ENCODE peak calls at places on chromosomes 6 and 20, in nine cellular contexts. M is HCT116, P is psoas muscle, J is mammary epithelial cell, K is pancreas, X is A549, U is body of pancreas, B is OCI-LY7, V is left ventricle myocardium inferior. Z is an unnamed sample. For H3K4me1 and H3K9me3, the result is how much of the 10 kb centered on the place peaks cover.

GRCh38 chr6:120111001-120111400 is 761.4 kb upstream of the MAN1A1 start:
- DNase-seq in U (no peak), X (no peak), P (no peak), K (no peak), M (no peak), V (no peak), B (no peak), J (no peak), Z (no peak)

GRCh38 chr20:50052952-50053789 is 59.8 kb downstream of the UBE2V1 start:
- DNase-seq in X (no peak), B (no peak), M (no peak), P (no peak), U (no peak), K (no peak), V (no peak), J (no peak), Z (no peak)

GRCh38 chr6:41201784-41202181 is 834 bp upstream of the TREML2 start:
- DNase-seq in M (no peak), X (no peak), V (no peak), B (peak), J (no peak), U (no peak), K (no peak), P (no peak), Z (no peak)

GRCh38 chr20:7029005-7029404 is 261.5 kb downstream of the BMP2 start:
- DNase-seq in V (no peak), K (no peak), P (no peak), J (no peak), M (no peak), B (no peak), U (no peak), X (no peak), Z (no peak)

GRCh38 chr6:11428895-11429294 is 108.7 kb upstream of the TMEM170B start:
- DNase-seq in U (no peak), J (no peak), V (no peak), P (no peak), B (peak), M (no peak), X (peak), K (no peak), Z (peak)

GRCh38 chr6:166998256-166999144 is 697 bp upstream of the CEP43 start:
- DNase-seq in J (peak), K (peak), X (peak), V (peak), M (no peak), P (peak), B (no peak), U (peak), Z (peak)

GRCh38 chr6:45882671-45883070 is 133.0 kb downstream of the CLIC5 start:
- DNase-seq in M (no peak), J (no peak), K (no peak), B (no peak), P (no peak), X (no peak), V (no peak), U (no peak), Z (no peak)

GRCh38 chr6:13953061-13953705 is 28.4 kb downstream of the RNF182 start:
- DNase-seq in U (no peak), K (no peak), M (peak), V (no peak), P (no peak), J (peak), X (peak), B (no peak), Z (no peak)

GRCh38 chr6:11218077-11218392 is 14.4 kb downstream of the NEDD9 start:
- DNase-seq in J (no peak), X (peak), P (no peak), B (no peak), U (no peak), K (no peak), M (no peak), V (no peak), Z (no peak)

GRCh38 chr6:166361080-166361429 is 18.7 kb upstream of the SFT2D1 start:
- DNase-seq in M (no peak), K (no peak), V (peak), J (peak), U (no peak), P (peak), X (no peak), B (no peak), Z (no peak)

GRCh38 chr6:118894425-118895240 is 681 bp downstream of the ASF1A start:
- DNase-seq in B (peak), K (peak), M (no peak), V (peak), J (peak), X (peak), U (peak), P (peak), Z (peak)
- H3K4me1 ChIP-seq in B (half or more), K (under half), M (under half), V (half or more), J (under half), X (under half), U (under half), P (under half), Z (under half)

GRCh38 chr6:132498638-132499037 is 14.3 kb downstream of the STX7 start:
- DNase-seq in M (no peak), V (no peak), K (no peak), B (peak), J (no peak), P (no peak), U (no peak), X (no peak), Z (no peak)
- H3K9me3 ChIP-seq in M (under half), V (under half), K (under half), B (under half), J (under half), P (under half), U (under half), X (under half), Z (under half)

GRCh38 chr20:53867741-53868351 is 202.5 kb downstream of the BCAS1 start:
- DNase-seq in X (no peak), K (no peak), U (no peak), J (peak), M (no peak), P (no peak), B (peak), V (no peak), Z (no peak)

GRCh38 chr20:53870426-53871199 is 199.8 kb downstream of the BCAS1 start:
- DNase-seq in M (no peak), U (no peak), B (peak), X (no peak), V (no peak), K (no peak), P (no peak), J (no peak), Z (no peak)

GRCh38 chr20:53872081-53872541 is 198.3 kb downstream of the BCAS1 start:
- DNase-seq in K (no peak), B (peak), V (no peak), J (no peak), P (no peak), X (no peak), U (no peak), M (no peak), Z (peak)

GRCh38 chr20:53871541-53871940 is 198.9 kb downstream of the BCAS1 start:
- DNase-seq in U (no peak), P (no peak), V (no peak), K (no peak), B (no peak), X (no peak), J (no peak), M (no peak), Z (no peak)

GRCh38 chr20:53869466-53870258 is 200.7 kb downstream of the BCAS1 start:
- DNase-seq in K (peak), V (no peak), J (peak), U (peak), B (peak), X (peak), M (peak), P (peak), Z (peak)
- H3K4me3 ChIP-seq in K (no peak), V (peak), J (no peak), U (no peak), B (peak), X (no peak), M (no peak), P (no peak), Z (peak)

GRCh38 chr20:22373164-22373895 is 211.0 kb downstream of the FOXA2 start:
- DNase-seq in M (no peak), U (no peak), V (no peak), X (no peak), K (no peak), J (no peak), P (no peak), B (no peak), Z (no peak)

GRCh38 chr20:22370137-22370536 is 214.2 kb downstream of the FOXA2 start:
- DNase-seq in M (no peak), V (no peak), X (no peak), K (no peak), P (no peak), U (no peak), B (no peak), J (no peak), Z (no peak)

GRCh38 chr20:22371843-22372242 is 212.5 kb downstream of the FOXA2 start:
- DNase-seq in M (no peak), P (no peak), K (no peak), J (no peak), B (peak), V (no peak), X (no peak), U (no peak), Z (no peak)

GRCh38 chr20:22374678-22375590 is 209.4 kb downstream of the FOXA2 start:
- DNase-seq in J (peak), B (peak), X (no peak), V (no peak), P (no peak), M (no peak), K (no peak), U (no peak), Z (no peak)

DNA sequence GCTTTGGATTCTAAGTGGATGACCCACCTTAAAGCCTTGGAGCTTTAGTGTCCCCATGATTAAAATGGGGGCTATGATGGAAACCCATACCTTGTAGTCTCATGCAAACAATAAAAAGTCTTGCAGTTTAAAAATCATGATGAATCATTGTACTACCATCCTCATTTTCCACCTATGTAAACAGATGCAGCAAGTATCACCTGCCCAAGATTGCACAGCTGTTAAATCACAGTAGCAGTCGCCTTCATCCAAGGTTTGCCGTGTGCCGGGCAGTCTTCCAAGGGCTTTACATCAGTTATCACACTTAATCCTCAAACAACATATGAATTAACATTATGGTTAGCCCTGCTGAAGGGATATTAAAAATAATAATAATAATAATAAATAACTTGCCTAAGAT is 210.3 kb downstream of the FOXA2 start:
- DNase-seq in V (no peak), K (no peak), U (no peak), M (no peak), B (no peak), J (peak), X (no peak), P (no peak), Z (no peak)
- H3K4me1 ChIP-seq in V (under half), K (under half), U (under half), M (half or more), B (under half), J (under half), X (half or more), P (under half), Z (under half)

GRCh38 chr6:125571207-125571740 is 178.2 kb upstream of the HEY2 start:
- DNase-seq in M (no peak), V (no peak), P (no peak), B (no peak), U (no peak), X (no peak), K (no peak), J (no peak), Z (no peak)
- H3K9me3 ChIP-seq in M (under half), V (under half), P (under half), B (under half), U (under half), X (under half), K (under half), J (under half), Z (under half)

GRCh38 chr6:73299171-73300073 is 36.4 kb upstream of the KHDC1 start:
- DNase-seq in X (no peak), B (no peak), P (no peak), V (peak), K (no peak), U (no peak), J (no peak), M (no peak), Z (no peak)
- H3K4me3 ChIP-seq in X (no peak), B (no peak), P (peak), V (peak), K (no peak), U (no peak), J (no peak), M (no peak), Z (peak)

GRCh38 chr6:3423439-3424184 is 33.2 kb downstream of the SLC22A23 start:
- DNase-seq in P (no peak), J (no peak), U (no peak), V (no peak), M (no peak), K (no peak), B (no peak), X (no peak), Z (no peak)
- H3K4me1 ChIP-seq in P (half or more), J (under half), U (under half), V (under half), M (under half), K (under half), B (under half), X (half or more), Z (under half)

DNA sequence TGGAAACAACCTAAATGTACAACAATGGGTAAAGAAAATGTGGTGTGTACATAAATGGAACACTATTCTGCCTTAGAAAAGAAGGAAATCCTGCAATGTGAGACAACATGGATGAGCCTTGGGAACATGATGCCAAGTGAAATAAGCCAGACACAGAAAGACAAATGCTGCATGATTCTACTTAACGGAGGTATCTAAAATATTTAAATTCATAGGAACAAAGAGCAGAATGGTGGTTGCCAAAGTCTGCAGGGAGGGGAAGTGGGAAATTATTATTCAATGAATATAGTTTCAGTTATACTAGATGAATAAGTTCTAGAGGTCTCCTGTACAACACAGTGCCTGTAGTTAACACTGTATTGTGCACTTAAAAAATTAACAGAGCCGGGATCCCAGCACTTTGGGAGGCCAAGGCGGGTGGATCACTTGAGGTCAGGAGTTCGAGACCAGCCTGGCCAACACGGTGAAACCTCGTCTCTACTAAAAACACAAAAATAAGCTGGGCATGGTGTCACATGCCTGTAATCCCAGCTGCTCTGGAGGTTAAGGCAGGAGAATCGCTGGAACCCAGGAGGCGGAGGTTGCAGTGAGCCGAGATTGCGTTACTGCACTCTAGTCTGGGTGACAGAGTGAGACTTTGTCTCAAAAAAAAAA is 71.4 kb upstream of the SNX9 start:
- DNase-seq in V (no peak), K (no peak), P (no peak), X (no peak), M (no peak), U (no peak), B (no peak), J (no peak), Z (no peak)
- H3K9me3 ChIP-seq in V (under half), K (under half), P (under half), X (under half), M (under half), U (under half), B (under half), J (under half), Z (under half)

GRCh38 chr6:37241131-37241530 is 16.4 kb upstream of the TBC1D22B start:
- DNase-seq in P (no peak), M (no peak), J (no peak), K (no peak), V (no peak), X (no peak), U (no peak), B (no peak), Z (no peak)

GRCh38 chr6:37242042-37242428 is 15.5 kb upstream of the TBC1D22B start:
- DNase-seq in B (no peak), U (no peak), X (no peak), J (no peak), K (no peak), P (no peak), M (no peak), V (no peak), Z (no peak)

GRCh38 chr6:37243131-37243815 is 14.3 kb upstream of the TBC1D22B start:
- DNase-seq in K (no peak), J (no peak), B (no peak), V (no peak), M (no peak), P (no peak), X (no peak), U (no peak), Z (no peak)

GRCh38 chr6:37243816-37244370 is 13.7 kb upstream of the TBC1D22B start:
- DNase-seq in V (no peak), K (no peak), B (no peak), J (no peak), P (no peak), X (no peak), U (no peak), M (no peak), Z (no peak)

GRCh38 chr6:37242429-37243052 is 15.0 kb upstream of the TBC1D22B start:
- DNase-seq in B (no peak), V (no peak), U (no peak), M (peak), K (peak), X (peak), J (peak), P (peak), Z (peak)
- H3K4me3 ChIP-seq in B (no peak), V (no peak), U (no peak), M (peak), K (no peak), X (peak), J (no peak), P (no peak), Z (peak)

GRCh38 chr6:168718821-168719475 is 278.0 kb downstream of the SMOC2 start:
- DNase-seq in P (no peak), U (no peak), J (no peak), M (no peak), V (no peak), B (no peak), K (no peak), X (no peak), Z (no peak)

GRCh38 chr6:168714547-168715260 is 273.7 kb downstream of the SMOC2 start:
- DNase-seq in V (no peak), M (no peak), P (no peak), U (no peak), X (no peak), B (no peak), J (no peak), K (no peak), Z (no peak)

GRCh38 chr6:168717491-168717890 is 276.5 kb downstream of the SMOC2 start:
- DNase-seq in U (no peak), P (no peak), B (no peak), X (no peak), V (no peak), K (no peak), J (no peak), M (no peak), Z (no peak)

GRCh38 chr6:168715643-168716481 is 274.9 kb downstream of the SMOC2 start:
- DNase-seq in M (no peak), U (no peak), B (no peak), P (no peak), K (no peak), J (no peak), X (peak), V (no peak), Z (no peak)

GRCh38 chr6:168716581-168716980 is 275.6 kb downstream of the SMOC2 start:
- DNase-seq in B (no peak), U (no peak), P (no peak), M (no peak), K (no peak), X (no peak), V (no peak), J (no peak), Z (no peak)
- H3K4me1 ChIP-seq in B (under half), U (under half), P (under half), M (under half), K (under half), X (under half), V (under half), J (under half), Z (under half)